ENCODE peak calls at places on chromosomes 3 and 15, in seven cellular contexts. One of them, this sample, is unnamed.

GRCh38 chr3:126373146-126373613 is 16.0 kb upstream of the KLF15 start:
- DNase-seq in colonic mucosa: no peak
- DNase-seq in GM23248: no peak
- DNase-seq in Karpas-422: no peak
- DNase-seq in neuronal stem cell: no peak
- DNase-seq in HepG2: no peak
- DNase-seq in HCT116: no peak
- DNase-seq in this sample: no peak

GRCh38 chr3:197167546-197167945 is 130.9 kb downstream of the DLG1 start:
- DNase-seq in colonic mucosa: no peak
- DNase-seq in GM23248: no peak
- DNase-seq in Karpas-422: no peak
- DNase-seq in neuronal stem cell: no peak
- DNase-seq in HepG2: no peak
- DNase-seq in HCT116: no peak
- DNase-seq in this sample: no peak

GRCh38 chr15:100878601-100879000 is 1.0 kb upstream of the ALDH1A3 start:
- DNase-seq in colonic mucosa: no peak
- DNase-seq in GM23248: no peak
- DNase-seq in Karpas-422: no peak
- DNase-seq in neuronal stem cell: peak; percentile 53
- DNase-seq in HepG2: no peak
- DNase-seq in HCT116: no peak
- DNase-seq in this sample: no peak

GRCh38 chr3:36380171-36381031 is at the start of gene STAC:
- DNase-seq in colonic mucosa: peak; percentile 18
- DNase-seq in GM23248: peak; percentile 63
- DNase-seq in Karpas-422: no peak
- DNase-seq in neuronal stem cell: peak; percentile 54
- DNase-seq in HepG2: no peak
- DNase-seq in HCT116: no peak
- DNase-seq in this sample: peak; percentile 86

GRCh38 chr3:36461588-36461987 is 81.3 kb downstream of the STAC start:
- DNase-seq in colonic mucosa: no peak
- DNase-seq in GM23248: peak; percentile 85
- DNase-seq in Karpas-422: no peak
- DNase-seq in neuronal stem cell: no peak
- DNase-seq in HepG2: no peak
- DNase-seq in HCT116: no peak
- DNase-seq in this sample: no peak

GRCh38 chr15:28182216-28182615 is 83.1 kb upstream of the OCA2 start:
- DNase-seq in colonic mucosa: peak; percentile 59
- DNase-seq in GM23248: no peak
- DNase-seq in Karpas-422: no peak
- DNase-seq in neuronal stem cell: no peak
- DNase-seq in HepG2: no peak
- DNase-seq in HCT116: no peak
- DNase-seq in this sample: no peak

GRCh38 chr3:51940648-51941421 is 869 bp downstream of the RRP9 start:
- DNase-seq in colonic mucosa: peak; percentile 17
- DNase-seq in GM23248: peak; percentile 72
- DNase-seq in Karpas-422: peak; percentile 53
- DNase-seq in neuronal stem cell: no peak
- DNase-seq in HepG2: no peak
- DNase-seq in HCT116: no peak
- DNase-seq in this sample: peak; percentile 51

GRCh38 chr15:99435761-99436346 is 129.9 kb upstream of the MEF2A start:
- DNase-seq in colonic mucosa: peak; percentile 64
- DNase-seq in GM23248: peak; percentile 38
- DNase-seq in Karpas-422: no peak
- DNase-seq in neuronal stem cell: no peak
- DNase-seq in HepG2: no peak
- DNase-seq in HCT116: no peak
- DNase-seq in this sample: no peak

GRCh38 chr3:94735354-94735753 is 672.5 kb downstream of the NSUN3 start:
- DNase-seq in colonic mucosa: no peak
- DNase-seq in GM23248: no peak
- DNase-seq in Karpas-422: no peak
- DNase-seq in neuronal stem cell: no peak
- DNase-seq in HepG2: no peak
- DNase-seq in HCT116: no peak
- DNase-seq in this sample: no peak

GRCh38 chr3:33062814-33063346 is 34.1 kb downstream of the GLB1 start:
- DNase-seq in colonic mucosa: no peak
- DNase-seq in GM23248: no peak
- DNase-seq in Karpas-422: no peak
- DNase-seq in neuronal stem cell: no peak
- DNase-seq in HepG2: no peak
- DNase-seq in HCT116: no peak
- DNase-seq in this sample: no peak

GRCh38 chr3:58535531-58536500 is 1.2 kb downstream of the ACOX2 start:
- DNase-seq in colonic mucosa: peak; percentile 86
- DNase-seq in GM23248: no peak
- DNase-seq in Karpas-422: no peak
- DNase-seq in neuronal stem cell: no peak
- DNase-seq in HepG2: peak; percentile 89
- DNase-seq in HCT116: no peak
- DNase-seq in this sample: no peak

GRCh38 chr15:101237161-101237775 is 14.6 kb downstream of the CHSY1 start:
- DNase-seq in colonic mucosa: no peak
- DNase-seq in GM23248: no peak
- DNase-seq in Karpas-422: no peak
- DNase-seq in neuronal stem cell: no peak
- DNase-seq in HepG2: no peak
- DNase-seq in HCT116: no peak
- DNase-seq in this sample: no peak

GRCh38 chr3:9809615-9810356 is at the start of gene TTLL3:
- DNase-seq in colonic mucosa: peak; percentile 87
- DNase-seq in GM23248: peak; percentile 87
- DNase-seq in Karpas-422: peak; percentile 72
- DNase-seq in neuronal stem cell: peak; percentile 67
- DNase-seq in HepG2: no peak
- DNase-seq in HCT116: no peak
- DNase-seq in this sample: peak; percentile 93

GRCh38 chr15:92167413-92167950 is 226.2 kb upstream of the ST8SIA2 start:
- DNase-seq in colonic mucosa: peak; percentile 80
- DNase-seq in GM23248: no peak
- DNase-seq in Karpas-422: no peak
- DNase-seq in neuronal stem cell: no peak
- DNase-seq in HepG2: peak; percentile 47
- DNase-seq in HCT116: no peak
- DNase-seq in this sample: no peak

GRCh38 chr3:196193738-196194541 is 17.3 kb downstream of the ZDHHC19 start:
- DNase-seq in colonic mucosa: peak; percentile 77
- DNase-seq in GM23248: no peak
- DNase-seq in Karpas-422: no peak
- DNase-seq in neuronal stem cell: no peak
- DNase-seq in HepG2: no peak
- DNase-seq in HCT116: no peak
- DNase-seq in this sample: peak; percentile 79

GRCh38 chr3:182045721-182046120 is 334.0 kb downstream of the SOX2 start:
- DNase-seq in colonic mucosa: no peak
- DNase-seq in GM23248: no peak
- DNase-seq in Karpas-422: no peak
- DNase-seq in neuronal stem cell: no peak
- DNase-seq in HepG2: no peak
- DNase-seq in HCT116: no peak
- DNase-seq in this sample: no peak

GRCh38 chr3:141087071-141087824 is 36.1 kb downstream of the SPSB4 start:
- DNase-seq in colonic mucosa: no peak
- DNase-seq in GM23248: no peak
- DNase-seq in Karpas-422: no peak
- DNase-seq in neuronal stem cell: no peak
- DNase-seq in HepG2: no peak
- DNase-seq in HCT116: no peak
- DNase-seq in this sample: no peak

GRCh38 chr15:92845109-92845508 is 55.0 kb upstream of the CHD2 start:
- DNase-seq in colonic mucosa: no peak
- DNase-seq in GM23248: peak; percentile 60
- DNase-seq in Karpas-422: peak; percentile 90
- DNase-seq in neuronal stem cell: no peak
- DNase-seq in HepG2: peak; percentile 28
- DNase-seq in HCT116: no peak
- DNase-seq in this sample: no peak

GRCh38 chr3:33317963-33318708 is 40.9 kb downstream of the FBXL2 start:
- DNase-seq in colonic mucosa: no peak
- DNase-seq in GM23248: no peak
- DNase-seq in Karpas-422: no peak
- DNase-seq in neuronal stem cell: no peak
- DNase-seq in HepG2: peak; percentile 18
- DNase-seq in HCT116: no peak
- DNase-seq in this sample: no peak

GRCh38 chr3:53478166-53478830 is 16.1 kb upstream of the CACNA1D start:
- DNase-seq in colonic mucosa: peak; percentile 75
- DNase-seq in GM23248: no peak
- DNase-seq in Karpas-422: no peak
- DNase-seq in neuronal stem cell: no peak
- DNase-seq in HepG2: peak; percentile 98
- DNase-seq in HCT116: no peak
- DNase-seq in this sample: no peak

DNA sequence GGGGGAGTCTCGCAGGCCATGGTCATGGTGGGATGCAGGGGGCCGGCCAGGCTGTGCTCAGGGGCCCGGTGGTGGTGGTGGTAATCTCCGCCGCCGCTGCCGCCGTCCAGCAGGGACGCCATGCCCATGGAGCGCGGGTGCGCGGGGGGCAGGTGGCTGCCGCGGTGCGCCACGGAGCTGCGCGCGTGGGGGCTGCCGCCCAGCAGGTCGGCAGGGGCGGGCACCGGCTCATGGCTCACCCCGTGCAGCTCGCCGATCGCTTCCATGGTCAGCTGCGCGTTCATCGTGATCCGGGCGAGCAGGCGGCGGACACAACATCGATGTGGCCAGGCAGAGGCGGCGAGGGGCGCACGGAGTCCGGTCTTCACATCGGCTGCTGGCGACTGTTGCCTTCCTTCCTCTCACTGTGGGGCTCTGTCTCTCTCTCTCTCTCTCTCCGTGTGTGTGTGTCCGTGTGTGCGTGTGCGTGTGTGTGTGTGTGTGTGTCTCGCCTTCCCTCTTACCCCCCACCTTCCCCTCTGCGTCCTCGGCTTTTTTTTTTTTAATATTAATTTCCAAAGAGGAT is 453 bp downstream of the ONECUT1 start:
- DNase-seq in colonic mucosa: no peak
- DNase-seq in GM23248: peak; percentile 35
- DNase-seq in Karpas-422: peak; percentile 51
- DNase-seq in neuronal stem cell: peak; percentile 33
- DNase-seq in HepG2: no peak
- DNase-seq in HCT116: no peak
- DNase-seq in this sample: peak; percentile 72
- H3K27ac ChIP-seq in colonic mucosa: no peak overlapping the region
- H3K27ac ChIP-seq in GM23248: no peak overlapping the region
- H3K27ac ChIP-seq in Karpas-422: no peak overlapping the region
- H3K27ac ChIP-seq in neuronal stem cell: no peak overlapping the region
- H3K27ac ChIP-seq in HepG2: peak overlapping the region; percentile 69
- H3K27ac ChIP-seq in HCT116: no peak overlapping the region
- H3K27ac ChIP-seq in this sample: no peak overlapping the region

DNA sequence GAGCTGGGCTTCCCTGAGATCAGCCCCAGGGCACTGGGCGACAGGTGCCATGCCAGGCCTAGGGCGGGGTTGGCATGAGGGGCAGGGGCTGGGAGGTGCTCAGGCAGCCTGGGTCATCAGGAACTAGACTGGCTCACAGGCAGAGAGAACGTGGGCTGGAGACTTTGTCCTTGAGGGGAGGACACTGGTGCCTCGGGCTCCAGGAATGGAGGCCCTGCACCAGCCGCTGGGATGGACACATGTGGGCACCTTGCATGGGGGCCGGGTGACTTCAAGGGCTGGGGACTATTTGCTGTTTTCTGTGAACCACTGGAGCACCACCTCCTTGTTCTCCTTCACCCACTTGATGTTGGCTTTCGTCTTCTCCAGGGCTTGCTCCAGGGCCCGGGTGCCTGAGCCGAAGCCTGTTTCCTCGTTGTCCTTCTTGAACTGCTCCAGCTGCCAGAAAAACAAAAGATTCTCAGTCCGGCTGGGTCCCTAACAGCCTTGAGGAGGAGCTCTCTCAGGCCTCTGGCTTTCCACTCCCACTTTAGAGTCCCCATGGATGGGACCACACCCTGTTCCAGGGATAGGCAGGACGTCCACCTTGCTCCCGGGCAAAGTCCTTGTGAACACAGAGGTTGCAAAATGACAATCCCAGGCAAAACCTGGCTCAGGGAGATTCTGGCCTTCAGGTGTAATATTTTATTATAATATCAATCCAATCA is 9.1 kb downstream of the MESP2 start:
- DNase-seq in colonic mucosa: peak; percentile 92
- DNase-seq in GM23248: no peak
- DNase-seq in Karpas-422: no peak
- DNase-seq in neuronal stem cell: no peak
- DNase-seq in HepG2: peak; percentile 85
- DNase-seq in HCT116: no peak
- DNase-seq in this sample: peak; percentile 54
- H3K4me1 ChIP-seq in colonic mucosa: peaks cover 28% of the 10 kb centered on the region
- H3K4me1 ChIP-seq in GM23248: peaks cover 37% of the 10 kb centered on the region
- H3K4me1 ChIP-seq in Karpas-422: no peaks in the 10 kb centered on the region
- H3K4me1 ChIP-seq in neuronal stem cell: no peaks in the 10 kb centered on the region
- H3K4me1 ChIP-seq in HepG2: peaks cover 62% of the 10 kb centered on the region
- H3K4me1 ChIP-seq in HCT116: peaks cover 8% of the 10 kb centered on the region
- H3K4me1 ChIP-seq in this sample: no peaks in the 10 kb centered on the region

DNA sequence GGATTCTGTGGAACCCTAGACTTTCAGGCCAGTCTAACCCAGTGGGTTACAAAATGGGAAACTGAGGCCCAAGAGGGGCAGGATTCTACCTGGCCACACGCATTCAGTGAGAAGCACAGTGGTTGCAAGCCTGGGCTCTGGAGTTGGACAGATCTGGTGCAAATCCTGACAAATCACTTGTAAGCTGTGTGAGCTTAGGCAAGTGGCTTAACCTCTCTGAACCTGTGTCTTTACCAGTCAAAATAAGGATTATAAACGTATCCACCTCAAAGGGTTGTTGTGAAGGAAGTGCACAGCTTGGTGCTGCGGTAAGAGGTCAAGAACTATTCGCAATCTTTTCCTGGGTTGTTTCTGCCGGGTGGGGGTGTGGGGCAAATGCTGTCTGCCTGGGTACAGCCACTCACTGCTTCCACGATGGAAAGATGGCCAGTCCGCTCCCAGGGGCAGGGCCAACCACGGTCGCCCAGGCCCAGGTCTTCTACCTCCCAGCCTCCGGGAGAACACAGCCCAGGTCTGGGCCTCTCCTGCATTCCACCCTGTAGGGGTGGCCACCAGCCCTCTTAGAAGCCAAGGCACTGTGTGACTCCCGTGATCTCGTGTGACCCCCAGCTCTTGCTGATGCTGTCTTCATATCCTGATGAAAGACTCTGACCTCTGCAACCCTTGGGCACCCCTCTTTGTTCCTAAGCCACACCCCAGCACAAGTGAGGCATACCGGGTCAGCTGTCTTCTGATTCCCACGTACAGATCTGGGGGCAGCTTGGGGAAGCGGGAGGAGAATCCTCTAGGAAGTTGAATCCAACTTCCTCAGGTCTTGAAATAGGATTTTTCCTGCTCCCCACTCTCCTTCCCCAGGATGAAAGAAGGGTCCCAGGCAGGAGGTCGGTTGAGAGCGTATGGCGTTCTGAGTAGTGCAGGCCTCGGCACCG is 1.5 kb downstream of the CHRNA3 start:
- DNase-seq in colonic mucosa: no peak
- DNase-seq in GM23248: no peak
- DNase-seq in Karpas-422: no peak
- DNase-seq in neuronal stem cell: peak; percentile 18
- DNase-seq in HepG2: no peak
- DNase-seq in HCT116: no peak
- DNase-seq in this sample: no peak
- H3K9ac ChIP-seq in colonic mucosa: no peak overlapping the region
- H3K9ac ChIP-seq in GM23248: no peak overlapping the region
- H3K9ac ChIP-seq in Karpas-422: no peak overlapping the region
- H3K9ac ChIP-seq in neuronal stem cell: no peak overlapping the region
- H3K9ac ChIP-seq in HepG2: no peak overlapping the region
- H3K9ac ChIP-seq in HCT116: no peak overlapping the region
- H3K9ac ChIP-seq in this sample: no peak overlapping the region

GRCh38 chr15:58276924-58277323 is 138.7 kb downstream of the AQP9 start:
- DNase-seq in colonic mucosa: no peak
- DNase-seq in GM23248: no peak
- DNase-seq in Karpas-422: no peak
- DNase-seq in neuronal stem cell: no peak
- DNase-seq in HepG2: no peak
- DNase-seq in HCT116: no peak
- DNase-seq in this sample: no peak
- H3K27ac ChIP-seq in colonic mucosa: no peak overlapping the region
- H3K27ac ChIP-seq in GM23248: no peak overlapping the region
- H3K27ac ChIP-seq in Karpas-422: no peak overlapping the region
- H3K27ac ChIP-seq in neuronal stem cell: no peak overlapping the region
- H3K27ac ChIP-seq in HepG2: no peak overlapping the region
- H3K27ac ChIP-seq in HCT116: no peak overlapping the region
- H3K27ac ChIP-seq in this sample: no peak overlapping the region